ENCODE peak calls at places on chromosome 14, in seven cellular contexts. One of them, this sample, is unnamed.

GRCh38 chr14:102775855-102776760 is 1.1 kb upstream of the TRAF3 start:
- DNase-seq in cardiac muscle cell: peak; percentile 75
- DNase-seq in dorsolateral prefrontal cortex: no peak
- DNase-seq in GM23338: peak; percentile 40
- DNase-seq in sigmoid colon: no peak
- DNase-seq in ascending aorta: no peak
- DNase-seq in transverse colon: peak; percentile 70
- DNase-seq in this sample: no peak

GRCh38 chr14:57199911-57200310 is 68.8 kb downstream of the EXOC5 start:
- DNase-seq in cardiac muscle cell: peak; percentile 44
- DNase-seq in dorsolateral prefrontal cortex: no peak
- DNase-seq in GM23338: no peak
- DNase-seq in sigmoid colon: no peak
- DNase-seq in ascending aorta: no peak
- DNase-seq in transverse colon: no peak
- DNase-seq in this sample: no peak

GRCh38 chr14:104650981-104651875 is 38.2 kb upstream of the INF2 start:
- DNase-seq in cardiac muscle cell: no peak
- DNase-seq in dorsolateral prefrontal cortex: no peak
- DNase-seq in GM23338: no peak
- DNase-seq in sigmoid colon: no peak
- DNase-seq in ascending aorta: no peak
- DNase-seq in transverse colon: no peak
- DNase-seq in this sample: no peak

GRCh38 chr14:32038876-32039275 is 38.2 kb upstream of the ARHGAP5 start:
- DNase-seq in cardiac muscle cell: peak; percentile 15
- DNase-seq in dorsolateral prefrontal cortex: no peak
- DNase-seq in GM23338: no peak
- DNase-seq in sigmoid colon: no peak
- DNase-seq in ascending aorta: no peak
- DNase-seq in transverse colon: no peak
- DNase-seq in this sample: no peak

GRCh38 chr14:91187271-91187670 is 57.2 kb downstream of the GPR68 start:
- DNase-seq in cardiac muscle cell: no peak
- DNase-seq in dorsolateral prefrontal cortex: no peak
- DNase-seq in GM23338: no peak
- DNase-seq in sigmoid colon: no peak
- DNase-seq in ascending aorta: no peak
- DNase-seq in transverse colon: no peak
- DNase-seq in this sample: no peak

GRCh38 chr14:59507063-59507751 is 22.9 kb downstream of the JKAMP start:
- DNase-seq in cardiac muscle cell: peak; percentile 66
- DNase-seq in dorsolateral prefrontal cortex: peak; percentile 61
- DNase-seq in GM23338: peak; percentile 90
- DNase-seq in sigmoid colon: no peak
- DNase-seq in ascending aorta: no peak
- DNase-seq in transverse colon: peak; percentile 83
- DNase-seq in this sample: peak; percentile 68

GRCh38 chr14:24816011-24816928 is 182.3 kb upstream of the GZMB start:
- DNase-seq in cardiac muscle cell: peak; percentile 44
- DNase-seq in dorsolateral prefrontal cortex: no peak
- DNase-seq in GM23338: no peak
- DNase-seq in sigmoid colon: no peak
- DNase-seq in ascending aorta: no peak
- DNase-seq in transverse colon: peak; percentile 28
- DNase-seq in this sample: no peak

GRCh38 chr14:68446243-68447040 is 346.4 kb downstream of the ZFP36L1 start:
- DNase-seq in cardiac muscle cell: no peak
- DNase-seq in dorsolateral prefrontal cortex: no peak
- DNase-seq in GM23338: no peak
- DNase-seq in sigmoid colon: no peak
- DNase-seq in ascending aorta: no peak
- DNase-seq in transverse colon: no peak
- DNase-seq in this sample: no peak

GRCh38 chr14:103625361-103626095 is 3.5 kb upstream of the KLC1 start:
- DNase-seq in cardiac muscle cell: no peak
- DNase-seq in dorsolateral prefrontal cortex: no peak
- DNase-seq in GM23338: no peak
- DNase-seq in sigmoid colon: no peak
- DNase-seq in ascending aorta: no peak
- DNase-seq in transverse colon: peak; percentile 22
- DNase-seq in this sample: no peak

GRCh38 chr14:41663478-41663845 is 56.8 kb downstream of the LRFN5 start:
- DNase-seq in cardiac muscle cell: peak; percentile 6
- DNase-seq in dorsolateral prefrontal cortex: no peak
- DNase-seq in GM23338: no peak
- DNase-seq in sigmoid colon: no peak
- DNase-seq in ascending aorta: no peak
- DNase-seq in transverse colon: no peak
- DNase-seq in this sample: no peak

GRCh38 chr14:87566986-87567385 is 426.0 kb downstream of the GALC start:
- DNase-seq in cardiac muscle cell: no peak
- DNase-seq in dorsolateral prefrontal cortex: no peak
- DNase-seq in GM23338: peak; percentile 1
- DNase-seq in sigmoid colon: no peak
- DNase-seq in ascending aorta: no peak
- DNase-seq in transverse colon: no peak
- DNase-seq in this sample: no peak

GRCh38 chr14:36944307-36945010 is 227.9 kb downstream of the SLC25A21 start:
- DNase-seq in cardiac muscle cell: no peak
- DNase-seq in dorsolateral prefrontal cortex: no peak
- DNase-seq in GM23338: no peak
- DNase-seq in sigmoid colon: no peak
- DNase-seq in ascending aorta: no peak
- DNase-seq in transverse colon: no peak
- DNase-seq in this sample: no peak

GRCh38 chr14:34911209-34912150 is 36.3 kb upstream of the BAZ1A start:
- DNase-seq in cardiac muscle cell: peak; percentile 68
- DNase-seq in dorsolateral prefrontal cortex: no peak
- DNase-seq in GM23338: no peak
- DNase-seq in sigmoid colon: no peak
- DNase-seq in ascending aorta: no peak
- DNase-seq in transverse colon: no peak
- DNase-seq in this sample: no peak

GRCh38 chr14:102209224-102209966 is 69.7 kb downstream of the WDR20 start:
- DNase-seq in cardiac muscle cell: peak; percentile 17
- DNase-seq in dorsolateral prefrontal cortex: peak; percentile 73
- DNase-seq in GM23338: peak; percentile 67
- DNase-seq in sigmoid colon: peak; percentile 60
- DNase-seq in ascending aorta: no peak
- DNase-seq in transverse colon: no peak
- DNase-seq in this sample: no peak

GRCh38 chr14:53663709-53664108 is 292.9 kb downstream of the BMP4 start:
- DNase-seq in cardiac muscle cell: peak; percentile 46
- DNase-seq in dorsolateral prefrontal cortex: peak; percentile 45
- DNase-seq in GM23338: peak; percentile 75
- DNase-seq in sigmoid colon: peak; percentile 66
- DNase-seq in ascending aorta: no peak
- DNase-seq in transverse colon: peak; percentile 11
- DNase-seq in this sample: no peak

GRCh38 chr14:56555921-56556570 is 23.6 kb upstream of the TMEM260 start:
- DNase-seq in cardiac muscle cell: peak; percentile 65
- DNase-seq in dorsolateral prefrontal cortex: no peak
- DNase-seq in GM23338: peak; percentile 79
- DNase-seq in sigmoid colon: no peak
- DNase-seq in ascending aorta: no peak
- DNase-seq in transverse colon: no peak
- DNase-seq in this sample: no peak

GRCh38 chr14:91412939-91413338 is 4.7 kb downstream of the CCDC88C start:
- DNase-seq in cardiac muscle cell: no peak
- DNase-seq in dorsolateral prefrontal cortex: no peak
- DNase-seq in GM23338: no peak
- DNase-seq in sigmoid colon: no peak
- DNase-seq in ascending aorta: no peak
- DNase-seq in transverse colon: no peak
- DNase-seq in this sample: no peak

GRCh38 chr14:77763316-77763715 is 2.4 kb upstream of the SNW1 start:
- DNase-seq in cardiac muscle cell: no peak
- DNase-seq in dorsolateral prefrontal cortex: no peak
- DNase-seq in GM23338: peak; percentile 65
- DNase-seq in sigmoid colon: no peak
- DNase-seq in ascending aorta: no peak
- DNase-seq in transverse colon: no peak
- DNase-seq in this sample: no peak

GRCh38 chr14:68612049-68612448 is 180.8 kb downstream of the ZFP36L1 start:
- DNase-seq in cardiac muscle cell: peak; percentile 40
- DNase-seq in dorsolateral prefrontal cortex: no peak
- DNase-seq in GM23338: no peak
- DNase-seq in sigmoid colon: no peak
- DNase-seq in ascending aorta: no peak
- DNase-seq in transverse colon: no peak
- DNase-seq in this sample: no peak

GRCh38 chr14:92690171-92691011 is 58.0 kb downstream of the LGMN start:
- DNase-seq in cardiac muscle cell: peak; percentile 64
- DNase-seq in dorsolateral prefrontal cortex: no peak
- DNase-seq in GM23338: peak; percentile 33
- DNase-seq in sigmoid colon: peak; percentile 63
- DNase-seq in ascending aorta: no peak
- DNase-seq in transverse colon: peak; percentile 29
- DNase-seq in this sample: peak; percentile 33

GRCh38 chr14:23513005-23513412 is 38.6 kb downstream of the ZFHX2 start:
- DNase-seq in cardiac muscle cell: no peak
- DNase-seq in dorsolateral prefrontal cortex: peak; percentile 89
- DNase-seq in GM23338: no peak
- DNase-seq in sigmoid colon: peak; percentile 74
- DNase-seq in ascending aorta: no peak
- DNase-seq in transverse colon: no peak
- DNase-seq in this sample: no peak

DNA sequence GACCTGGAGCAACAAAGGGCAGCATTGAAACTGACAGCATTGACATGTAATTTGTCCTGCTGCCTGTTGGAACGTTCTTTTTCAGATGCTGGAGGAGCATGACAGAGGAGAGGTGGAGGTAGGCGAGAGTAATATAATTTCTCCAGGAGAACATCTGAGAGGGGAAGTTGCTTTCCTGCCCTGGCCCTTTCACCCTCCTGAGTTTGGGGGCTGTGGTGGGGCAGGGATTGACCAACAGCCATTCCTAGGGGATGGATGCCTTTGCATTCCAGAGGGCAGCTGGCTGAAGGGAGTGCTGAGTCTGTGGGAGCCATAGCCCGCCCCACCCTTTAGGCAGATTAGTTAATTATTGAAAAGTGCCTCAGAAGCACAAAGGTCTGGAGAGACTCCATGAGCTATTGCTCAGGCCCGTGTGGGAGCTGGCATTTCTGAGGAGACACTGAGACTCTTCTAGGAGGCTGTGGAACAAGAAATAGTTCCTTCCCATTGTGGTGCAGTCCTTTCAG is 73.5 kb downstream of the ARF6 start:
- DNase-seq in cardiac muscle cell: peak; percentile 47
- DNase-seq in dorsolateral prefrontal cortex: no peak
- DNase-seq in GM23338: peak; percentile 50
- DNase-seq in sigmoid colon: no peak
- DNase-seq in ascending aorta: no peak
- DNase-seq in transverse colon: peak; percentile 76
- DNase-seq in this sample: no peak
- H3K27ac ChIP-seq in cardiac muscle cell: no peak overlapping the region
- H3K27ac ChIP-seq in dorsolateral prefrontal cortex: no peak overlapping the region
- H3K27ac ChIP-seq in GM23338: peak overlapping the region; percentile 78
- H3K27ac ChIP-seq in sigmoid colon: no peak overlapping the region
- H3K27ac ChIP-seq in ascending aorta: no peak overlapping the region
- H3K27ac ChIP-seq in transverse colon: peak overlapping the region; percentile 84
- H3K27ac ChIP-seq in this sample: no peak overlapping the region

DNA sequence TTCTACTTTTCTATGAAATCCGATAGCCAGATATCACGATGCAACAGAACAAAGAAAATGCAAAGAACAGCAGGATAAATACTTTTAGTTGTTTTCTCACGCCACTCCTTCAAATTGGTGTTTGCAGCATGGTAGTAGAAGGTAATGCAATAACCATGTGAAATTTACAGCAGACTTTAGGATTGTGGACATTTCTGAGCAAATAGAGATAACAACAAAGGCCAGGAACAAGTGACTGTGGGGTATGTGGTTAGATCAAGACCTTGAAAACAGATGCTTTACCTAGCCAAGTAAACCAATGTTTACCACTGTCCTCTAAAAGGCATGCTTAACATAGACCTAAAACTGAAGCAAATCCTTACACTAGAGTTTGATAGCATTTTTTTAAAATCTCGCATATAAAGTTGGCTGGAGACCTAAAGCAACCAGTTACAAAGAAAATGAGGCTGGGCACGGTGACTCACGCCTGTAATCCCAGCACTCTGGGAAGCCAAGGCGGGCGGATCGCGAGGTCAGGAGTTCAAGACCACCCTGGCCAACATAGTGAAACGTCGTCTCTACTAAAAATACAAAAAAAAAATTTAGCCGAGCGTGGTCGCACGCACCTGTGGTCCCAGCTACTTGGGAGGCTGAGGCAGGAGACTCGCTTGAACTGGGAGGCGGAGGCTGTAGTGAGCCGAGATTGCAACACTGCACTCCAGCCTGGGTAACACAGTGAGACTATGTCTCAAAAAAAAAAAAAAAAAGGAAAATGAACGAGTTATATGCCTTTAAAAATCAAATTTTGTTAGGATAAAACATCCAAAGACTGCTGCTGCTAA is 123.2 kb upstream of the FOXN3 start:
- DNase-seq in cardiac muscle cell: peak; percentile 31
- DNase-seq in dorsolateral prefrontal cortex: no peak
- DNase-seq in GM23338: no peak
- DNase-seq in sigmoid colon: no peak
- DNase-seq in ascending aorta: no peak
- DNase-seq in transverse colon: no peak
- DNase-seq in this sample: no peak
- H3K27ac ChIP-seq in cardiac muscle cell: no peak overlapping the region
- H3K27ac ChIP-seq in dorsolateral prefrontal cortex: no peak overlapping the region
- H3K27ac ChIP-seq in GM23338: peak overlapping the region; percentile 68
- H3K27ac ChIP-seq in sigmoid colon: no peak overlapping the region
- H3K27ac ChIP-seq in ascending aorta: no peak overlapping the region
- H3K27ac ChIP-seq in transverse colon: no peak overlapping the region
- H3K27ac ChIP-seq in this sample: no peak overlapping the region

GRCh38 chr14:71236430-71236829 is 329.2 kb downstream of the PCNX1 start:
- DNase-seq in cardiac muscle cell: no peak
- DNase-seq in dorsolateral prefrontal cortex: no peak
- DNase-seq in GM23338: no peak
- DNase-seq in sigmoid colon: no peak
- DNase-seq in ascending aorta: no peak
- DNase-seq in transverse colon: no peak
- DNase-seq in this sample: no peak
- H3K27ac ChIP-seq in cardiac muscle cell: no peak overlapping the region
- H3K27ac ChIP-seq in dorsolateral prefrontal cortex: no peak overlapping the region
- H3K27ac ChIP-seq in GM23338: no peak overlapping the region
- H3K27ac ChIP-seq in sigmoid colon: no peak overlapping the region
- H3K27ac ChIP-seq in ascending aorta: no peak overlapping the region
- H3K27ac ChIP-seq in transverse colon: no peak overlapping the region
- H3K27ac ChIP-seq in this sample: no peak overlapping the region

GRCh38 chr14:60722163-60722835 is 1.9 kb downstream of the SIX4 start:
- DNase-seq in cardiac muscle cell: peak; percentile 52
- DNase-seq in dorsolateral prefrontal cortex: peak; percentile 44
- DNase-seq in GM23338: peak; percentile 88
- DNase-seq in sigmoid colon: no peak
- DNase-seq in ascending aorta: no peak
- DNase-seq in transverse colon: peak; percentile 7
- DNase-seq in this sample: no peak
- H3K27ac ChIP-seq in cardiac muscle cell: peak overlapping the region; percentile 82
- H3K27ac ChIP-seq in dorsolateral prefrontal cortex: no peak overlapping the region
- H3K27ac ChIP-seq in GM23338: peak overlapping the region; percentile 93
- H3K27ac ChIP-seq in sigmoid colon: no peak overlapping the region
- H3K27ac ChIP-seq in ascending aorta: peak overlapping the region; percentile 77
- H3K27ac ChIP-seq in transverse colon: no peak overlapping the region
- H3K27ac ChIP-seq in this sample: no peak overlapping the region

GRCh38 chr14:99589031-99589441 is 15.0 kb downstream of the CCDC85C start:
- DNase-seq in cardiac muscle cell: no peak
- DNase-seq in dorsolateral prefrontal cortex: no peak
- DNase-seq in GM23338: no peak
- DNase-seq in sigmoid colon: no peak
- DNase-seq in ascending aorta: no peak
- DNase-seq in transverse colon: no peak
- DNase-seq in this sample: no peak
- H3K27ac ChIP-seq in cardiac muscle cell: no peak overlapping the region
- H3K27ac ChIP-seq in dorsolateral prefrontal cortex: no peak overlapping the region
- H3K27ac ChIP-seq in GM23338: no peak overlapping the region
- H3K27ac ChIP-seq in sigmoid colon: peak overlapping the region; percentile 66
- H3K27ac ChIP-seq in ascending aorta: no peak overlapping the region
- H3K27ac ChIP-seq in transverse colon: peak overlapping the region; percentile 58
- H3K27ac ChIP-seq in this sample: no peak overlapping the region

This sample was measured in HL-60.